ENCODE peak calls at places on chromosomes 2 and 18, in seven cellular contexts. Q is fibroblast of lung, K is right cardiac atrium, B is NCI-H524, L is WERI-Rb-1, G is MCF 10A, W is renal cortical epithelial cell. S is an unnamed sample.

GRCh38 chr2:11872247-11872947 is 126.0 kb downstream of the LPIN1 start:
- DNase-seq in Q (no peak), K (no peak), B (no peak), L (no peak), G (peak; percentile 54), W (peak; percentile 26), S (no peak)

GRCh38 chr2:236706288-236706687 is 136.7 kb downstream of the ACKR3 start:
- DNase-seq in Q (no peak), K (no peak), B (no peak), L (no peak), G (no peak), W (no peak), S (no peak)

GRCh38 chr18:24161304-24161703 is 22.4 kb downstream of the CABYR start:
- DNase-seq in Q (no peak), K (no peak), B (no peak), L (no peak), G (no peak), W (no peak), S (no peak)

GRCh38 chr2:102703748-102704147 is 58.1 kb upstream of the TMEM182 start:
- DNase-seq in Q (peak; percentile 9), K (no peak), B (peak; percentile 38), L (no peak), G (peak; percentile 35), W (peak; percentile 59), S (no peak)

GRCh38 chr2:69716555-69717120 is 25.3 kb upstream of the ANXA4 start:
- DNase-seq in Q (peak; percentile 77), K (no peak), B (no peak), L (peak; percentile 35), G (no peak), W (no peak), S (no peak)

GRCh38 chr18:77754475-77755044 is 504.9 kb downstream of the GALR1 start:
- DNase-seq in Q (no peak), K (no peak), B (no peak), L (no peak), G (no peak), W (no peak), S (no peak)

GRCh38 chr2:137957033-137957432 is 7.2 kb upstream of the HNMT start:
- DNase-seq in Q (peak; percentile 96), K (no peak), B (no peak), L (no peak), G (peak; percentile 76), W (peak; percentile 89), S (no peak)

GRCh38 chr2:29655391-29656086 is 265.8 kb downstream of the ALK start:
- DNase-seq in Q (peak; percentile 3), K (no peak), B (peak; percentile 60), L (no peak), G (peak; percentile 22), W (no peak), S (no peak)

GRCh38 chr2:10375570-10376266 is 72.4 kb downstream of the ODC1 start:
- DNase-seq in Q (no peak), K (no peak), B (no peak), L (no peak), G (no peak), W (no peak), S (no peak)

GRCh38 chr2:219727771-219728429 is 100.5 kb downstream of the SLC4A3 start:
- DNase-seq in Q (no peak), K (peak; percentile 45), B (no peak), L (no peak), G (no peak), W (no peak), S (no peak)

GRCh38 chr2:71756280-71756906 is 303.0 kb downstream of the DYSF start:
- DNase-seq in Q (peak; percentile 51), K (no peak), B (no peak), L (no peak), G (no peak), W (no peak), S (no peak)

GRCh38 chr2:69297216-69297615 is 89.8 kb downstream of the GFPT1 start:
- DNase-seq in Q (no peak), K (no peak), B (no peak), L (no peak), G (no peak), W (no peak), S (no peak)

GRCh38 chr18:57621252-57621607 is 406 bp downstream of the NARS1 start:
- DNase-seq in Q (no peak), K (no peak), B (peak; percentile 33), L (no peak), G (no peak), W (no peak), S (no peak)

GRCh38 chr2:138202762-138203161 is 238.5 kb downstream of the HNMT start:
- DNase-seq in Q (no peak), K (no peak), B (no peak), L (no peak), G (no peak), W (no peak), S (no peak)

GRCh38 chr2:146227395-146228393 is 1617.1 kb upstream of the ACVR2A start:
- DNase-seq in Q (no peak), K (no peak), B (no peak), L (no peak), G (no peak), W (no peak), S (no peak)

GRCh38 chr2:151632993-151633592 is 101.2 kb downstream of the NEB start:
- DNase-seq in Q (no peak), K (no peak), B (peak; percentile 11), L (no peak), G (no peak), W (peak; percentile 48), S (no peak)

GRCh38 chr2:12192762-12193161 is 446.3 kb downstream of the LPIN1 start:
- DNase-seq in Q (no peak), K (no peak), B (no peak), L (no peak), G (no peak), W (no peak), S (no peak)